ENCODE peak calls at places on chromosomes 4 and X, in seven cellular contexts. V, K, Y, U, Q, F and X are unnamed samples.

GRCh38 chrX:9231491-9231890 is 197.6 kb upstream of the FAM9B start:
- DNase-seq in Q (no peak), K (no peak), U (no peak), Y (no peak), F (no peak), V (no peak), X (no peak)

GRCh38 chr4:156237192-156237591 is 283.5 kb upstream of the CTSO start:
- DNase-seq in V (no peak), F (no peak), K (no peak), Y (no peak), Q (no peak), U (no peak), X (no peak)

GRCh38 chrX:20954014-20954413 is 420.2 kb upstream of the CNKSR2 start:
- DNase-seq in K (no peak), U (no peak), Q (no peak), V (no peak), F (no peak), Y (no peak), X (no peak)

GRCh38 chrX:63506320-63506719 is 155.2 kb upstream of the SPIN4 start:
- DNase-seq in Q (peak; percentile 55), U (no peak), K (no peak), V (no peak), F (no peak), Y (no peak), X (no peak)

GRCh38 chr4:103024996-103025395 is 5.5 kb upstream of the SLC9B1 start:
- DNase-seq in Q (no peak), U (no peak), Y (no peak), F (no peak), K (no peak), V (no peak), X (no peak)

GRCh38 chr4:152102184-152103000 is 341.6 kb upstream of the GATB start:
- DNase-seq in V (no peak), F (no peak), Q (no peak), K (no peak), U (no peak), Y (no peak), X (peak; percentile 20)

GRCh38 chrX:500481-501010 is 113.8 kb upstream of the PPP2R3B start:
- DNase-seq in Q (no peak), K (no peak), V (no peak), Y (no peak), U (peak; percentile 47), F (no peak), X (no peak)

GRCh38 chr4:37685211-37685725 is 908 bp downstream of the RELL1 start:
- DNase-seq in U (no peak), Q (peak; percentile 85), V (no peak), K (no peak), Y (no peak), F (no peak), X (no peak)

GRCh38 chr4:152107736-152108500 is 347.1 kb upstream of the GATB start:
- DNase-seq in F (no peak), U (no peak), Q (no peak), K (no peak), V (no peak), Y (no peak), X (no peak)

GRCh38 chr4:118351851-118352827 is 664 bp downstream of the PRSS12 start:
- DNase-seq in Q (peak; percentile 51), Y (no peak), F (peak; percentile 56), U (peak; percentile 74), K (no peak), V (no peak), X (no peak)

GRCh38 chr4:26636458-26636857 is 52.6 kb downstream of the TBC1D19 start:
- DNase-seq in Y (no peak), U (no peak), V (no peak), K (no peak), Q (no peak), F (no peak), X (no peak)
- TF ChIP-seq CTCF in Y (no peak), U (no peak), V (no peak), K (no peak), Q (no peak), F (no peak), X (no peak)

DNA sequence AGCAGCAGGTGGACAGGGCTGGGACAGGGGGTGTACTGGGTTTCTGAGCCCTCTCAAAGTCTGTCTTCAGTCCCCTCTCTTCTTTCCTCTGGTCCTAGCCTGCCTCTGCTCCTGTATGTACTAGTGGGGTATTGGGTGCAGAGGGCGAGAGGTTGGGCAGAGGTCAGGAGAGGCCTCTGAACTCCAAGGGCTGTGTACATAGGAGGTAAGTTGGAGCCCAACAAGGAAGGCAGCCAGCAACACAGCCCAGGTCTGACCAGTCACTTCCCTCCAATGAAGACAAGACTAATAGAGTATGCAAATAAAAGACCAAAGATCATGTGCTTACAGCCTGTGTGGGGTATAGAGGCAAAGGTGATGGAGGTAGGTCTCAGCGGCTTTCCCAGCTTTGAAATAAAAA is at the start of gene PFKFB1:
- DNase-seq in U (no peak), Y (no peak), Q (no peak), F (no peak), V (no peak), K (no peak), X (no peak)
- H3K4me3 ChIP-seq in U (no peak within 1 kb of the TSS), Y (no peak within 1 kb of the TSS), Q (no peak within 1 kb of the TSS), F (peak within 1 kb of the TSS; percentile 46), V (no peak within 1 kb of the TSS), K (no peak within 1 kb of the TSS), X (no peak within 1 kb of the TSS)

DNA sequence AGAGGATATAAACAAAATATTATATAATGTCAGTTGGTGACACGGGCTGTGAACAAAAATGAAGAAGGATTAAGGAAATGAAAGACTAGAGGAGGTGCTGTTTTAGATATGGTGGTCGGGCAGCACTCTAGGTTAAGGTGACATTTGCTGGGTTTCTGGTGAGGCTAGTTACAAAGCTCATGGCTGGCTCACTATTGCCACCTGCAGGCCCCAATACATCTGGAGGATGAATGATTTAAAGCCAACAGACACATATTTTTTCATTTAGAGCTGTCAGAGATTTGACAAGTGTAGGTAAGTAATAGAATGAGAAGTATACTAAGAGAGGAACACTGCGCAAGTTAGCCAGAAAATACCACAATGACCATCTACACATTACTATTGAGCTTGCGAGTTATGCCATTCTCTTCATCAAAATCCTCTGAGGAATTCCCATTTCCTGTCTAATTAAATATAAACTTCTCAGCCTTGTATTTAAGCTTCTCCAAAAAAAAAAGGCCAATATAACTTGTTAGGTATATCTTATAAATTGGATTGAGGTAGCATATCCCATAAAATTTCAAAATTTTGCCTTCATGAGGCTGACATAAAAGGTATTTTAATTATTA is 6.4 kb upstream of the FGG start:
- DNase-seq in U (no peak), K (peak; percentile 69), Q (peak; percentile 52), F (no peak), Y (no peak), V (no peak), X (no peak)
- TF ChIP-seq CTCF in U (peak; percentile 50), K (peak; percentile 53), Q (peak; percentile 63), F (peak; percentile 41), Y (peak; percentile 79), V (peak; percentile 62), X (peak; percentile 84)

GRCh38 chrX:16633754-16634153 is 16.2 kb upstream of the S100G start:
- DNase-seq in Y (no peak), U (no peak), F (no peak), Q (no peak), V (no peak), K (no peak), X (no peak)

GRCh38 chrX:16635040-16635439 is 14.9 kb upstream of the S100G start:
- DNase-seq in Q (no peak), U (no peak), V (no peak), F (no peak), Y (no peak), K (no peak), X (no peak)

DNA sequence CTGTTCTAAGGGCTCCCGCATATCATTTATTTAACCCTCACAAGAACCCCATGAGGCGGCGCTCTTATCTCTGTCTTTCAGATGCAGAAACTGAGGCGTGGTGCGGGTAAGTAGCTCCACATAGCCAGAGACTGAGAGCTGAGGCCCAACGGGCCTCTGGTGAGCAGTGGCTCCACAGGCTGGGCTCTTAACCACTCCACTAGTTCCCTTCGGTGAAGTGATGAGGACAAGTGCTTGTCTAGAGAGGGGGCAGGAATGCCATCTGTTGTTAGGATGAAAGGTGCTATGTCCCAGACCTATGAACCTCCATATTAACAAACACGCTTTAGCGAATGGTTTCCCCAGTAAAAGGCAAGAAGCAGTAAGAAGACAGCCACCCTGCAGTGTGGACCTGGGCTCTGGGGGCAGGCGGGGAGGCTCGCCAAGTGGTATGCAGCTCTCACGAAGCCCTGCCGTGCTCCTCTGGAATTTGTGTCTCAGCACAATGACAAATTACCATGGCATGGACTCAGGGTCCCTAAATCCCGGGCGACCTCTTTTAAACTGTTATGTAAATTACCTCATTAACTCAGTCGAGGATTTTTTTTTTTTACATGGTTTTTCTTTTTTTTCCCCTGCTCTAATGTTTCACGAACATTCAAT is 20.9 kb upstream of the S100G start:
- DNase-seq in K (no peak), U (no peak), V (no peak), F (no peak), Q (no peak), Y (no peak), X (no peak)
- H3K4me3 ChIP-seq in K (no peak overlapping the region), U (no peak overlapping the region), V (no peak overlapping the region), F (no peak overlapping the region), Q (no peak overlapping the region), Y (no peak overlapping the region), X (no peak overlapping the region)